ENCODE peak calls at places on chromosomes 16 and 17, in seven cellular contexts. F, R, E, H, A, X and W are unnamed samples.

GRCh38 chr17:17079336-17079735 is 37.1 kb downstream of the MPRIP start:
- DNase-seq in F (no peak), R (peak), E (no peak), H (no peak), A (no peak), X (no peak), W (no peak)

GRCh38 chr17:32111141-32111771 is 31.0 kb upstream of the RHOT1 start:
- DNase-seq in F (no peak), R (peak), E (no peak), H (no peak), A (peak), X (peak), W (peak)

GRCh38 chr16:569445-570254 is at the start of gene PIGQ:
- DNase-seq in F (peak), R (peak), E (no peak), H (peak), A (peak), X (no peak), W (no peak)

GRCh38 chr17:223723-224471 is 42.4 kb upstream of the DOC2B start:
- DNase-seq in F (no peak), R (no peak), E (no peak), H (no peak), A (no peak), X (no peak), W (no peak)

GRCh38 chr17:17840751-17841591 is 4.2 kb upstream of the SREBF1 start:
- DNase-seq in F (no peak), R (no peak), E (no peak), H (no peak), A (no peak), X (no peak), W (no peak)

GRCh38 chr16:55832788-55833583 is at the start of gene CES1:
- DNase-seq in F (no peak), R (peak), E (no peak), H (peak), A (no peak), X (no peak), W (peak)

GRCh38 chr17:5772720-5773119 is 188.4 kb upstream of the NLRP1 start:
- DNase-seq in F (no peak), R (no peak), E (no peak), H (no peak), A (no peak), X (no peak), W (no peak)

GRCh38 chr16:76676356-76676755 is 399.2 kb downstream of the CNTNAP4 start:
- DNase-seq in F (no peak), R (no peak), E (peak), H (no peak), A (no peak), X (no peak), W (no peak)

GRCh38 chr17:7909080-7909479 is 7.0 kb downstream of the RNF227 start:
- DNase-seq in F (no peak), R (no peak), E (no peak), H (no peak), A (no peak), X (no peak), W (no peak)

GRCh38 chr17:81123052-81124048 is 42.0 kb upstream of the PVALEF start:
- DNase-seq in F (no peak), R (no peak), E (no peak), H (no peak), A (no peak), X (no peak), W (no peak)

GRCh38 chr17:8311131-8311790 is 1.2 kb downstream of the ARHGEF15 start:
- DNase-seq in F (no peak), R (no peak), E (no peak), H (no peak), A (no peak), X (no peak), W (no peak)

GRCh38 chr16:57475711-57476339 is 10.5 kb downstream of the DOK4 start:
- DNase-seq in F (peak), R (peak), E (no peak), H (no peak), A (peak), X (no peak), W (no peak)

GRCh38 chr16:57512296-57513001 is 23.9 kb downstream of the CCDC102A start:
- DNase-seq in F (no peak), R (no peak), E (no peak), H (no peak), A (no peak), X (no peak), W (no peak)

GRCh38 chr16:82364690-82365089 is 194.7 kb upstream of the MPHOSPH6 start:
- DNase-seq in F (no peak), R (no peak), E (no peak), H (no peak), A (no peak), X (no peak), W (no peak)

GRCh38 chr16:87060026-87060986 is 256.9 kb downstream of the C16orf95 start:
- DNase-seq in F (no peak), R (peak), E (no peak), H (no peak), A (no peak), X (no peak), W (no peak)

GRCh38 chr17:57092171-57092570 is 7.1 kb downstream of the AKAP1 start:
- DNase-seq in F (no peak), R (no peak), E (no peak), H (no peak), A (no peak), X (no peak), W (no peak)

GRCh38 chr17:58232707-58233156 is 5.7 kb upstream of the LPO start:
- DNase-seq in F (no peak), R (no peak), E (peak), H (no peak), A (no peak), X (no peak), W (no peak)

GRCh38 chr16:57196276-57196675 is 10.1 kb downstream of the RSPRY1 start:
- DNase-seq in F (no peak), R (no peak), E (no peak), H (no peak), A (no peak), X (no peak), W (no peak)

GRCh38 chr17:69654981-69655581 is 240.6 kb downstream of the MAP2K6 start:
- DNase-seq in F (no peak), R (no peak), E (peak), H (no peak), A (no peak), X (no peak), W (no peak)

GRCh38 chr16:27728691-27729090 is 178.7 kb downstream of the KATNIP start:
- DNase-seq in F (no peak), R (no peak), E (no peak), H (no peak), A (no peak), X (no peak), W (no peak)

GRCh38 chr16:55041540-55042234 is 111.0 kb downstream of the IRX5 start:
- DNase-seq in F (no peak), R (no peak), E (no peak), H (no peak), A (no peak), X (no peak), W (no peak)

GRCh38 chr17:34351041-34351575 is 5.2 kb upstream of the CCL13 start:
- DNase-seq in F (no peak), R (no peak), E (no peak), H (no peak), A (no peak), X (no peak), W (no peak)

GRCh38 chr16:81748476-81749198 is 30.5 kb upstream of the PLCG2 start:
- DNase-seq in F (no peak), R (no peak), E (no peak), H (no peak), A (no peak), X (no peak), W (no peak)

GRCh38 chr16:57507414-57508083 is 21.3 kb upstream of the DOK4 start:
- DNase-seq in F (no peak), R (no peak), E (no peak), H (no peak), A (no peak), X (no peak), W (no peak)

GRCh38 chr16:81035975-81036750 is 521 bp downstream of the ATMIN start:
- DNase-seq in F (peak), R (peak), E (no peak), H (peak), A (peak), X (no peak), W (no peak)

GRCh38 chr17:29155235-29155965 is 24.8 kb downstream of the MYO18A start:
- DNase-seq in F (no peak), R (no peak), E (no peak), H (peak), A (peak), X (no peak), W (no peak)

GRCh38 chr16:13873835-13874438 is 46.0 kb upstream of the ERCC4 start:
- DNase-seq in F (peak), R (peak), E (no peak), H (no peak), A (no peak), X (no peak), W (no peak)

GRCh38 chr17:58248955-58249269 is 10.5 kb downstream of the LPO start:
- DNase-seq in F (no peak), R (no peak), E (no peak), H (no peak), A (no peak), X (no peak), W (no peak)

GRCh38 chr16:73124097-73124652 is 76.2 kb upstream of the ZFHX3 start:
- DNase-seq in F (no peak), R (no peak), E (no peak), H (no peak), A (no peak), X (no peak), W (no peak)

GRCh38 chr16:48542020-48542473 is 67.9 kb downstream of the N4BP1 start:
- DNase-seq in F (no peak), R (peak), E (no peak), H (peak), A (no peak), X (no peak), W (peak)

GRCh38 chr16:4923853-4924252 is 13.1 kb downstream of the PPL start:
- DNase-seq in F (no peak), R (no peak), E (no peak), H (no peak), A (no peak), X (no peak), W (no peak)

GRCh38 chr17:38613525-38613980 is 7.8 kb upstream of the SRCIN1 start:
- DNase-seq in F (no peak), R (no peak), E (no peak), H (no peak), A (no peak), X (no peak), W (no peak)

GRCh38 chr16:55030944-55031343 is 100.3 kb downstream of the IRX5 start:
- DNase-seq in F (no peak), R (no peak), E (no peak), H (no peak), A (no peak), X (no peak), W (no peak)

GRCh38 chr17:14084955-14085354 is 15.7 kb downstream of the COX10 start:
- DNase-seq in F (no peak), R (no peak), E (no peak), H (no peak), A (no peak), X (no peak), W (no peak)

GRCh38 chr17:14091367-14091766 is 22.1 kb downstream of the COX10 start:
- DNase-seq in F (no peak), R (no peak), E (no peak), H (no peak), A (no peak), X (no peak), W (no peak)

GRCh38 chr17:14089179-14089578 is 19.9 kb downstream of the COX10 start:
- DNase-seq in F (no peak), R (no peak), E (no peak), H (no peak), A (no peak), X (no peak), W (no peak)

GRCh38 chr17:14082848-14083247 is 13.5 kb downstream of the COX10 start:
- DNase-seq in F (no peak), R (no peak), E (no peak), H (no peak), A (no peak), X (no peak), W (no peak)

DNA sequence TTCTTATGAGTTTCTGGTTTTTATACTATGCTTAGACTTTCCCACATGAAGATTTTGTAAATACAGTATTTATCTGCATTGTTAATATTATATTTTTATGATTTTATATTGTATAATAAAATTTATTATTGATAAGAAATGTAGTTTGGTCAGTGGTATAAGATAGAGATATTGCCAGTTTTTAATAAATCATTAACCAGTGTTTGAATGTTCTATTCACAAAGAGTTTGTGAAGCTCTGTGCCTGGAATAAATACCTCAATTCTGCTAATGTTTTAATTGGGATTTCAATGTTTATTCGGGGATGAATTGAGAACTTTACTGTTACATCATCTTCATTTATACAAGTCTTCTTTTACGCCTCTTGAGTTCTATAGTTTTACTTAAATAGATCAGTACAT is 16.9 kb downstream of the COX10 start:
- DNase-seq in F (no peak), R (no peak), E (no peak), H (no peak), A (no peak), X (no peak), W (no peak)
- TF ChIP-seq CTCF in F (no peak), R (no peak), E (no peak), H (no peak), A (no peak), X (no peak), W (no peak)

GRCh38 chr17:75103601-75104554 is 5.9 kb upstream of the ARMC7 start:
- DNase-seq in F (no peak), R (no peak), E (no peak), H (no peak), A (no peak), X (no peak), W (no peak)
- TF ChIP-seq CTCF in F (no peak), R (no peak), E (no peak), H (no peak), A (no peak), X (no peak), W (no peak)

GRCh38 chr16:2770057-2770780 is 6.9 kb downstream of the ELOB start:
- DNase-seq in F (no peak), R (no peak), E (no peak), H (no peak), A (no peak), X (no peak), W (no peak)
- TF ChIP-seq CTCF in F (no peak), R (no peak), E (peak), H (no peak), A (no peak), X (no peak), W (no peak)

GRCh38 chr17:78471635-78472034 is 93.2 kb downstream of the PGS1 start:
- DNase-seq in F (no peak), R (no peak), E (no peak), H (no peak), A (no peak), X (no peak), W (no peak)

GRCh38 chr17:78472035-78472905 is 93.8 kb downstream of the PGS1 start:
- DNase-seq in F (no peak), R (no peak), E (no peak), H (no peak), A (no peak), X (no peak), W (no peak)

GRCh38 chr17:78469443-78469842 is 91.0 kb downstream of the PGS1 start:
- DNase-seq in F (no peak), R (no peak), E (no peak), H (no peak), A (no peak), X (no peak), W (no peak)

GRCh38 chr17:78466786-78467715 is 88.6 kb downstream of the PGS1 start:
- DNase-seq in F (no peak), R (no peak), E (no peak), H (no peak), A (no peak), X (no peak), W (no peak)

DNA sequence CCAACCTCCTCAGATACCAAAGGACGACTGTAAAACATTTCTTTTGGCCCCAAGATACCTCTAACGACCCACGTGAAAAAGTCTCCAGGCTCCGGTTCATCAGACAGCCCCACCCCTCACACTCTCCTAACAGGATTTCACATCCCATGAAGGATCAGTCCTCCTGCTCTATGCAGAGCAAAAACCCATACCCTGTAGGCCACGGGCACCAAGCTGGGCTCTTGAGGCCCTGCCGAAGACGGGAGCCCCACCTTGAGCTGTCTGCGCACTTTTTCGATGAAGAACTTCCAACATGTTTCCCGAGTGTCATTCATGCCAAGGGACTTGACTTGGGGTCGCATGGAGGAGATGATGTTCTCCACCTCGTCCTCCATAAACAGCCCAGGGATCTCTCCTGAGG is 89.9 kb downstream of the PGS1 start:
- DNase-seq in F (no peak), R (no peak), E (no peak), H (no peak), A (no peak), X (no peak), W (no peak)
- TF ChIP-seq CTCF in F (no peak), R (no peak), E (no peak), H (no peak), A (no peak), X (no peak), W (no peak)

GRCh38 chr16:67397812-67398545 is 4.7 kb upstream of the TPPP3 start:
- DNase-seq in F (no peak), R (no peak), E (no peak), H (no peak), A (no peak), X (no peak), W (no peak)
- TF ChIP-seq CTCF in F (no peak), R (no peak), E (peak), H (no peak), A (no peak), X (no peak), W (no peak)

GRCh38 chr16:75095637-75096036 is 20.9 kb downstream of the LDHD start:
- DNase-seq in F (no peak), R (no peak), E (no peak), H (no peak), A (no peak), X (no peak), W (no peak)

GRCh38 chr16:75095204-75095621 is 21.4 kb downstream of the LDHD start:
- DNase-seq in F (peak), R (no peak), E (no peak), H (no peak), A (no peak), X (no peak), W (no peak)

GRCh38 chr16:75097191-75097761 is 19.3 kb downstream of the LDHD start:
- DNase-seq in F (no peak), R (no peak), E (no peak), H (no peak), A (no peak), X (no peak), W (no peak)

GRCh38 chr16:75097941-75098897 is 18.4 kb downstream of the LDHD start:
- DNase-seq in F (no peak), R (no peak), E (no peak), H (no peak), A (peak), X (no peak), W (no peak)

GRCh38 chr16:75096730-75097129 is 19.9 kb downstream of the LDHD start:
- DNase-seq in F (no peak), R (no peak), E (no peak), H (peak), A (no peak), X (no peak), W (no peak)
- TF ChIP-seq CTCF in F (peak), R (peak), E (peak), H (peak), A (no peak), X (peak), W (peak)

DNA sequence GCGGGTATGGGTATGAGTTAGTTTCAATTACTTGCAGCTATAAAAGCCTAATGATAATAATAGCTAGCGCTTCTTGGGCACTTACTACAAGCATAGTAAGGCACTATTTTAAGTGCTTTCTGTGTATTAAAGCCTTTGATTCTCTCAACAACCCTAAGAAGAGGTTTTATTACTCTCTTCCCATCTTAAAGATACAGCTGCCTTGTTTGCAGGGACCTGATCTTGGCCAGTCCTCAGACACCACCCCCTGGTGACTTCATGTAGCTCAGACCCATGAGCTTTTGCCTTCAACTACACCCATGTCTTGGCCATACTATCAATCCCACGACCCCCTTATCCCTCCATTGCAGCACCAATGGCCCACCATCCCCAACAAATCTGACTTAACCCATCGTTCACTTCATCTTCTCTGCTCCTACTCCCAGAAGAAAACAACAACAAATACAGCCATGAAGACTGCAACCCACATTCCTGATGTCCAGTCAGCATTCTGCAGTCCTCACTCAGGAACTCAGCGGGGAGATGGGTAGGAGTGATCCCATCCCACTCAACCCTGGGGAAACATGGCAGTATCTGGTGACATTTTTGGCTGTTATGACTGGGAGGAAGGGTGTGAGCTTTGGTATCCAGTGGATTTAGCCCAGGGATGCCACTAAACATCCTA is 4.2 kb downstream of the GGA2 start:
- DNase-seq in F (no peak), R (no peak), E (no peak), H (no peak), A (no peak), X (no peak), W (no peak)
- TF ChIP-seq CTCF in F (no peak), R (peak), E (peak), H (no peak), A (no peak), X (no peak), W (no peak)